ENCODE peak calls at places on chromosomes 3 and 15, in seven cellular contexts. One of them, this sample, is unnamed.

GRCh38 chr3:27794211-27794610 is 72.1 kb upstream of the EOMES start:
- DNase-seq in NCI-H524: no peak
- DNase-seq in A549: no peak
- DNase-seq in activated naive CD4-positive, alpha-beta T cell: no peak
- DNase-seq in myocyte: no peak
- DNase-seq in NCI-H2081 treated with DMSO at 0.1 percent for 48 hours: no peak
- DNase-seq in activated B cell treated with CpG ODN at 0.5 μM for 24 hours: no peak
- DNase-seq in this sample: no peak

GRCh38 chr3:22966349-22966748 is 236.8 kb upstream of the UBE2E2 start:
- DNase-seq in activated naive CD4-positive, alpha-beta T cell: no peak
- DNase-seq in NCI-H2081 treated with DMSO at 0.1 percent for 48 hours: no peak
- DNase-seq in myocyte: no peak
- DNase-seq in NCI-H524: no peak
- DNase-seq in activated B cell treated with CpG ODN at 0.5 μM for 24 hours: no peak
- DNase-seq in A549: no peak
- DNase-seq in this sample: no peak

GRCh38 chr3:156553705-156554356 is 1.1 kb downstream of the SSR3 start:
- DNase-seq in NCI-H2081 treated with DMSO at 0.1 percent for 48 hours: no peak
- DNase-seq in A549: no peak
- DNase-seq in activated B cell treated with CpG ODN at 0.5 μM for 24 hours: no peak
- DNase-seq in NCI-H524: peak
- DNase-seq in activated naive CD4-positive, alpha-beta T cell: no peak
- DNase-seq in myocyte: peak
- DNase-seq in this sample: peak

GRCh38 chr15:66663664-66664063 is 38.4 kb upstream of the SMAD6 start:
- DNase-seq in A549: no peak
- DNase-seq in myocyte: no peak
- DNase-seq in activated naive CD4-positive, alpha-beta T cell: no peak
- DNase-seq in activated B cell treated with CpG ODN at 0.5 μM for 24 hours: no peak
- DNase-seq in NCI-H2081 treated with DMSO at 0.1 percent for 48 hours: no peak
- DNase-seq in NCI-H524: no peak
- DNase-seq in this sample: no peak

GRCh38 chr3:67087788-67088187 is 89.7 kb downstream of the KBTBD8 start:
- DNase-seq in NCI-H2081 treated with DMSO at 0.1 percent for 48 hours: no peak
- DNase-seq in activated naive CD4-positive, alpha-beta T cell: no peak
- DNase-seq in A549: no peak
- DNase-seq in activated B cell treated with CpG ODN at 0.5 μM for 24 hours: no peak
- DNase-seq in NCI-H524: no peak
- DNase-seq in myocyte: no peak
- DNase-seq in this sample: no peak

GRCh38 chr3:121629601-121630000 is 31.1 kb downstream of the HCLS1 start:
- DNase-seq in A549: no peak
- DNase-seq in activated naive CD4-positive, alpha-beta T cell: no peak
- DNase-seq in myocyte: peak
- DNase-seq in activated B cell treated with CpG ODN at 0.5 μM for 24 hours: no peak
- DNase-seq in NCI-H2081 treated with DMSO at 0.1 percent for 48 hours: no peak
- DNase-seq in NCI-H524: no peak
- DNase-seq in this sample: no peak

GRCh38 chr3:31533169-31533870 is 595 bp downstream of the STT3B start:
- DNase-seq in myocyte: peak
- DNase-seq in activated B cell treated with CpG ODN at 0.5 μM for 24 hours: no peak
- DNase-seq in NCI-H2081 treated with DMSO at 0.1 percent for 48 hours: no peak
- DNase-seq in A549: peak
- DNase-seq in activated naive CD4-positive, alpha-beta T cell: peak
- DNase-seq in NCI-H524: no peak
- DNase-seq in this sample: peak

GRCh38 chr3:139532996-139533395 is 6.5 kb downstream of the RBP1 start:
- DNase-seq in NCI-H524: peak
- DNase-seq in A549: no peak
- DNase-seq in myocyte: no peak
- DNase-seq in NCI-H2081 treated with DMSO at 0.1 percent for 48 hours: no peak
- DNase-seq in activated B cell treated with CpG ODN at 0.5 μM for 24 hours: no peak
- DNase-seq in activated naive CD4-positive, alpha-beta T cell: no peak
- DNase-seq in this sample: no peak

GRCh38 chr3:152477422-152477821 is 208.7 kb downstream of the MBNL1 start:
- DNase-seq in A549: no peak
- DNase-seq in NCI-H2081 treated with DMSO at 0.1 percent for 48 hours: no peak
- DNase-seq in activated B cell treated with CpG ODN at 0.5 μM for 24 hours: no peak
- DNase-seq in myocyte: no peak
- DNase-seq in NCI-H524: no peak
- DNase-seq in activated naive CD4-positive, alpha-beta T cell: no peak
- DNase-seq in this sample: no peak

This sample was measured in Caco-2.